ENCODE peak calls at places on chromosomes 3 and 15, in nine cellular contexts. S is OCI-LY7, J is GM23338, C is GM23248, Y is neural progenitor cell, K is HCT116, I is SK-N-SH, V is MM.1S, H is hepatocyte. R is an unnamed sample.

GRCh38 chr3:123038751-123039150 is 11.2 kb upstream of the SEMA5B start:
- DNase-seq in C (no peak), I (no peak), H (no peak), S (no peak), K (no peak), Y (no peak), J (no peak), V (no peak), R (no peak)

GRCh38 chr3:184604039-184604955 is 42.7 kb downstream of the EPHB3 start:
- DNase-seq in S (no peak), K (no peak), V (no peak), H (no peak), J (peak; percentile 94), Y (peak; percentile 75), C (peak; percentile 48), I (no peak), R (no peak)

GRCh38 chr3:187648177-187648576 is 22.0 kb downstream of the SST start:
- DNase-seq in Y (no peak), S (no peak), K (no peak), J (no peak), C (no peak), V (peak; percentile 88), H (no peak), I (no peak), R (no peak)

GRCh38 chr15:99163271-99164062 is 58.6 kb downstream of the SYNM start:
- DNase-seq in C (no peak), H (no peak), K (no peak), S (no peak), Y (no peak), V (peak; percentile 44), J (no peak), I (no peak), R (no peak)

GRCh38 chr15:83018477-83018876 is 7.0 kb upstream of the C15orf40 start:
- DNase-seq in S (no peak), K (no peak), V (no peak), Y (no peak), I (no peak), H (no peak), J (no peak), C (no peak), R (no peak)

GRCh38 chr15:97124790-97125189 is 794.3 kb downstream of the NR2F2 start:
- DNase-seq in Y (no peak), S (no peak), V (no peak), C (no peak), I (no peak), K (no peak), H (no peak), J (no peak), R (no peak)

GRCh38 chr15:67098768-67099282 is 33.4 kb downstream of the SMAD3 start:
- DNase-seq in H (peak; percentile 60), J (no peak), V (no peak), S (no peak), Y (no peak), K (no peak), C (peak; percentile 75), I (no peak), R (no peak)

GRCh38 chr3:101964861-101965260 is 115.5 kb downstream of the NFKBIZ start:
- DNase-seq in Y (peak; percentile 11), S (no peak), C (peak; percentile 21), J (peak; percentile 19), K (no peak), V (no peak), I (no peak), H (no peak), R (no peak)

GRCh38 chr15:78830514-78831228 is 19.4 kb upstream of the ADAMTS7 start:
- DNase-seq in K (no peak), C (peak; percentile 20), J (peak; percentile 74), I (no peak), V (no peak), H (no peak), Y (no peak), S (peak; percentile 25), R (no peak)

GRCh38 chr15:25717861-25718504 is 145.1 kb downstream of the ATP10A start:
- DNase-seq in S (no peak), V (no peak), H (no peak), K (no peak), Y (no peak), J (no peak), I (no peak), C (peak; percentile 62), R (no peak)

GRCh38 chr15:100350434-100351226 is 8.9 kb upstream of the ADAMTS17 start:
- DNase-seq in K (no peak), C (peak; percentile 80), J (no peak), I (no peak), Y (no peak), V (peak; percentile 35), H (peak; percentile 73), S (no peak), R (peak; percentile 85)

GRCh38 chr15:67542192-67542461 is 376 bp upstream of the MAP2K5 start:
- DNase-seq in K (no peak), V (no peak), Y (peak; percentile 62), S (no peak), I (no peak), H (peak; percentile 8), C (no peak), J (peak; percentile 44), R (peak; percentile 24)

GRCh38 chr3:42101481-42101880 is 10.3 kb downstream of the TRAK1 start:
- DNase-seq in C (peak; percentile 34), V (no peak), H (no peak), S (no peak), K (no peak), Y (no peak), I (no peak), J (no peak), R (no peak)

GRCh38 chr15:68497206-68497910 is 65.4 kb upstream of the ITGA11 start:
- DNase-seq in I (no peak), H (no peak), S (no peak), C (peak; percentile 36), V (no peak), J (no peak), Y (no peak), K (no peak), R (no peak)

GRCh38 chr3:105780114-105780513 is 88.7 kb downstream of the CBLB start:
- DNase-seq in S (no peak), C (peak; percentile 59), H (no peak), I (no peak), Y (no peak), J (no peak), V (no peak), K (no peak), R (no peak)

GRCh38 chr3:105783631-105784030 is 85.2 kb downstream of the CBLB start:
- DNase-seq in H (no peak), V (no peak), S (no peak), C (no peak), K (no peak), Y (no peak), J (no peak), I (no peak), R (no peak)

GRCh38 chr3:105786241-105786640 is 82.6 kb downstream of the CBLB start:
- DNase-seq in Y (no peak), J (no peak), I (no peak), V (no peak), C (no peak), H (no peak), K (no peak), S (no peak), R (no peak)

GRCh38 chr3:105785790-105786189 is 83.0 kb downstream of the CBLB start:
- DNase-seq in Y (no peak), K (no peak), S (no peak), H (no peak), I (no peak), J (no peak), C (no peak), V (no peak), R (no peak)

DNA sequence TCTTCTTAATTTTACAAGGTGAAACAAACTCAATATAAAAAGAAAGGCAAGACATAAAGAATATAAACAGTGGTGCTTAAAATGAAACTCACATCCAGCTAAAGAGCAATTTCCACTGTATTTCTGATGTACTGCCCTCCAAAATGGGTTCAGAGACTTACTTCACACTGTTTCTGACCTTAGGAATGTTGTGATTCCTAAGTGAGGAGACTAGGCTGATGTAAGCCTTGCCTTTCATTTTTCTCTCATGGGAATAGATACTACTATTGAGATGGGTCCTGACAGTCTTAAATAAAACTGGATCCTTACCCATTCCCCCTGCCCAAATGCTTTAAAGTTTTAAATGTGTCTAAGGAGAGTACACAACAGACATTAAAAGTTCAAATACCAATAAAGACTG is 86.9 kb downstream of the CBLB start:
- DNase-seq in V (no peak), I (no peak), C (peak; percentile 55), Y (no peak), H (no peak), J (no peak), S (no peak), K (no peak), R (no peak)
- TF ChIP-seq EZH2phosphoT487 in V (no peak), I (no peak), C (no peak), Y (no peak), H (no peak), J (no peak), S (no peak), K (no peak), R (no peak)

GRCh38 chr3:14431928-14432834 is 29.8 kb downstream of the SLC6A6 start:
- DNase-seq in S (peak; percentile 91), C (peak; percentile 92), Y (no peak), V (peak; percentile 94), H (peak; percentile 93), K (peak; percentile 74), I (peak; percentile 77), J (no peak), R (peak; percentile 96)

GRCh38 chr3:14434541-14435151 is 32.2 kb downstream of the SLC6A6 start:
- DNase-seq in H (no peak), K (no peak), S (no peak), J (no peak), I (no peak), C (peak; percentile 26), V (no peak), Y (no peak), R (peak; percentile 46)

GRCh38 chr3:14431556-14431927 is 29.1 kb downstream of the SLC6A6 start:
- DNase-seq in V (no peak), J (peak; percentile 52), S (peak; percentile 81), K (no peak), I (no peak), H (no peak), Y (no peak), C (no peak), R (no peak)

GRCh38 chr3:14434105-14434504 is 31.7 kb downstream of the SLC6A6 start:
- DNase-seq in V (no peak), H (no peak), Y (no peak), K (no peak), S (no peak), I (no peak), J (no peak), C (peak; percentile 92), R (peak; percentile 76)

GRCh38 chr3:14432996-14433572 is 30.7 kb downstream of the SLC6A6 start:
- DNase-seq in Y (no peak), V (no peak), J (no peak), S (no peak), C (no peak), I (no peak), K (no peak), H (no peak), R (no peak)
- H3K4me1 ChIP-seq in Y (no peaks in the 10 kb centered on the region), V (peaks cover 55% of the 10 kb centered on the region), J (peaks cover 7% of the 10 kb centered on the region), S (peaks cover 62% of the 10 kb centered on the region), C (peaks cover 36% of the 10 kb centered on the region), I (peaks cover 52% of the 10 kb centered on the region), K (peaks cover 56% of the 10 kb centered on the region), H (peaks cover 26% of the 10 kb centered on the region), R (peaks cover 53% of the 10 kb centered on the region)

GRCh38 chr3:24401811-24402185 is 92.9 kb downstream of the THRB start:
- DNase-seq in J (no peak), K (no peak), H (no peak), Y (no peak), V (peak; percentile 27), C (no peak), I (no peak), S (no peak), R (no peak)
- TF ChIP-seq EZH2phosphoT487 in J (no peak), K (no peak), H (no peak), Y (no peak), V (no peak), C (no peak), I (no peak), S (no peak), R (no peak)

GRCh38 chr3:158771018-158771350 is 30.9 kb upstream of the MFSD1 start:
- DNase-seq in Y (no peak), V (no peak), K (no peak), J (no peak), S (no peak), I (no peak), C (no peak), H (no peak), R (no peak)
- H3K4me1 ChIP-seq in Y (peaks cover 11% of the 10 kb centered on the region), V (peaks cover 20% of the 10 kb centered on the region), K (peaks cover 15% of the 10 kb centered on the region), J (peaks cover 5% of the 10 kb centered on the region), S (no peaks in the 10 kb centered on the region), I (peaks cover 22% of the 10 kb centered on the region), C (peaks cover 30% of the 10 kb centered on the region), H (peaks cover 50% of the 10 kb centered on the region), R (peaks cover 85% of the 10 kb centered on the region)